ENCODE peak calls at places on chromosome 4, in nine cellular contexts. One of them, this sample, is unnamed.

GRCh38 chr4:39932776-39933402 is 44.8 kb downstream of the PDS5A start:
- DNase-seq in HCT116: no peak
- DNase-seq in SK-N-SH: no peak
- DNase-seq in GM23338: no peak
- DNase-seq in K562: no peak
- DNase-seq in A549: no peak
- DNase-seq in Panc1: no peak
- DNase-seq in GM12878: no peak
- DNase-seq in HepG2: no peak
- DNase-seq in this sample: no peak

GRCh38 chr4:81470456-81471327 is 1.0 kb downstream of the RASGEF1B start:
- DNase-seq in HCT116: no peak
- DNase-seq in HepG2: no peak
- DNase-seq in GM23338: peak
- DNase-seq in SK-N-SH: no peak
- DNase-seq in GM12878: no peak
- DNase-seq in K562: no peak
- DNase-seq in Panc1: no peak
- DNase-seq in A549: no peak
- DNase-seq in this sample: no peak

GRCh38 chr4:107391630-107392028 is 328.4 kb downstream of the PAPSS1 start:
- DNase-seq in HCT116: no peak
- DNase-seq in HepG2: no peak
- DNase-seq in Panc1: no peak
- DNase-seq in GM12878: no peak
- DNase-seq in GM23338: no peak
- DNase-seq in A549: no peak
- DNase-seq in SK-N-SH: no peak
- DNase-seq in K562: no peak
- DNase-seq in this sample: no peak

GRCh38 chr4:160286051-160286450 is 1183.2 kb downstream of the RAPGEF2 start:
- DNase-seq in SK-N-SH: no peak
- DNase-seq in A549: no peak
- DNase-seq in GM23338: no peak
- DNase-seq in HCT116: no peak
- DNase-seq in GM12878: no peak
- DNase-seq in Panc1: no peak
- DNase-seq in HepG2: no peak
- DNase-seq in K562: no peak
- DNase-seq in this sample: no peak

GRCh38 chr4:36337665-36338064 is 56.2 kb downstream of the DTHD1 start:
- DNase-seq in A549: no peak
- DNase-seq in SK-N-SH: no peak
- DNase-seq in HCT116: no peak
- DNase-seq in GM12878: no peak
- DNase-seq in HepG2: no peak
- DNase-seq in GM23338: no peak
- DNase-seq in Panc1: no peak
- DNase-seq in K562: no peak
- DNase-seq in this sample: no peak

GRCh38 chr4:139986621-139987510 is 167.1 kb downstream of the MAML3 start:
- DNase-seq in GM12878: no peak
- DNase-seq in SK-N-SH: peak
- DNase-seq in K562: no peak
- DNase-seq in A549: no peak
- DNase-seq in Panc1: no peak
- DNase-seq in GM23338: no peak
- DNase-seq in HCT116: no peak
- DNase-seq in HepG2: no peak
- DNase-seq in this sample: no peak

GRCh38 chr4:21529214-21529613 is 419.4 kb downstream of the KCNIP4 start:
- DNase-seq in K562: no peak
- DNase-seq in A549: no peak
- DNase-seq in SK-N-SH: no peak
- DNase-seq in HCT116: no peak
- DNase-seq in HepG2: no peak
- DNase-seq in GM12878: no peak
- DNase-seq in GM23338: no peak
- DNase-seq in Panc1: no peak
- DNase-seq in this sample: no peak

GRCh38 chr4:107858158-107858742 is 33.5 kb downstream of the SGMS2 start:
- DNase-seq in SK-N-SH: no peak
- DNase-seq in GM23338: peak
- DNase-seq in HCT116: no peak
- DNase-seq in HepG2: no peak
- DNase-seq in A549: no peak
- DNase-seq in Panc1: no peak
- DNase-seq in GM12878: no peak
- DNase-seq in K562: no peak
- DNase-seq in this sample: no peak

GRCh38 chr4:107814758-107815552 is 9.8 kb upstream of the SGMS2 start:
- DNase-seq in GM12878: no peak
- DNase-seq in SK-N-SH: no peak
- DNase-seq in HCT116: no peak
- DNase-seq in K562: no peak
- DNase-seq in HepG2: no peak
- DNase-seq in A549: no peak
- DNase-seq in GM23338: no peak
- DNase-seq in Panc1: no peak
- DNase-seq in this sample: peak

GRCh38 chr4:677431-678293 is 3.3 kb downstream of the MYL5 start:
- DNase-seq in SK-N-SH: no peak
- DNase-seq in HCT116: peak
- DNase-seq in Panc1: no peak
- DNase-seq in A549: no peak
- DNase-seq in GM23338: no peak
- DNase-seq in HepG2: peak
- DNase-seq in K562: no peak
- DNase-seq in GM12878: no peak
- DNase-seq in this sample: no peak

GRCh38 chr4:155307731-155308277 is 69.0 kb downstream of the MAP9 start:
- DNase-seq in HCT116: no peak
- DNase-seq in GM12878: no peak
- DNase-seq in A549: no peak
- DNase-seq in SK-N-SH: no peak
- DNase-seq in Panc1: no peak
- DNase-seq in GM23338: no peak
- DNase-seq in K562: no peak
- DNase-seq in HepG2: no peak
- DNase-seq in this sample: no peak

GRCh38 chr4:86921608-86922252 is 13.1 kb upstream of the AFF1 start:
- DNase-seq in HCT116: no peak
- DNase-seq in GM23338: no peak
- DNase-seq in SK-N-SH: no peak
- DNase-seq in Panc1: no peak
- DNase-seq in K562: no peak
- DNase-seq in HepG2: no peak
- DNase-seq in GM12878: no peak
- DNase-seq in A549: no peak
- DNase-seq in this sample: peak
- TF ChIP-seq REST in HCT116: no peak
- TF ChIP-seq REST in GM23338: no peak
- TF ChIP-seq REST in SK-N-SH: no peak
- TF ChIP-seq REST in Panc1: no peak
- TF ChIP-seq REST in K562: no peak
- TF ChIP-seq REST in HepG2: no peak
- TF ChIP-seq REST in GM12878: no peak
- TF ChIP-seq REST in A549: no peak
- TF ChIP-seq REST in this sample: no peak

DNA sequence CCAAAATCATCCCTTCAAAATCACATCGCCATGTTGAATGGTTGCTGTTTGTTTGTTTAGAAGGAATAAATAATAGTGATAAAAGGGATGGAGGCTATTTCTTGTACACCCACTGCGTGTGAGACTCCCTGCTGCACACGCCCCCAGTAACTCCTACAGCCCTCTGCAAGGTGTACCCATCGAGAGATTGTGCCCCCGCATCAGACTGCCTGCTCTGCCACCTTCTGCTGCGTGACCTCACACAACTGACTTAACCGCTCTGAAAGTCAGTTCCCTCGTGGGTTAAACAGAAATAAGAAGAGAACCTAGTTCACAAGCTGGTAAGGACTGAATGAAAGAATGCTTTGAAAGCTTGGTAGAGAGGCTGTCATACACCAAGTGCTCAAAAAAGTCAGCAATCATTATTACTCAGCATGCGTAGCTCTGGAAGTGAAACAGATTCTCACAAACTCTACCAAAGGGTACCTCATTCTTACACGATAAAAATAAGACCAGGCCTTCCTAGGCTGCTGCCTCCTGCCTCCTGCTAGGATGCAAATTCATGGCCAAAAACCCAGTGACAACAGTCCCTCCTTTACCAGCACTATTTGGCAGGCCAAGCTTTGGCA is 147.1 kb downstream of the CPEB2 start:
- DNase-seq in SK-N-SH: no peak
- DNase-seq in HepG2: no peak
- DNase-seq in GM12878: peak
- DNase-seq in HCT116: no peak
- DNase-seq in K562: no peak
- DNase-seq in A549: no peak
- DNase-seq in Panc1: no peak
- DNase-seq in GM23338: no peak
- DNase-seq in this sample: no peak
- TF ChIP-seq REST in SK-N-SH: no peak
- TF ChIP-seq REST in HepG2: no peak
- TF ChIP-seq REST in GM12878: no peak
- TF ChIP-seq REST in HCT116: no peak
- TF ChIP-seq REST in K562: no peak
- TF ChIP-seq REST in A549: no peak
- TF ChIP-seq REST in Panc1: no peak
- TF ChIP-seq REST in GM23338: no peak
- TF ChIP-seq REST in this sample: no peak

GRCh38 chr4:7372673-7373072 is 62.1 kb downstream of the PSAPL1 start:
- DNase-seq in GM12878: no peak
- DNase-seq in SK-N-SH: no peak
- DNase-seq in HCT116: no peak
- DNase-seq in Panc1: no peak
- DNase-seq in A549: no peak
- DNase-seq in HepG2: no peak
- DNase-seq in K562: no peak
- DNase-seq in GM23338: no peak
- DNase-seq in this sample: no peak

GRCh38 chr4:7369511-7369910 is 65.2 kb downstream of the PSAPL1 start:
- DNase-seq in A549: no peak
- DNase-seq in HCT116: no peak
- DNase-seq in GM23338: no peak
- DNase-seq in HepG2: no peak
- DNase-seq in SK-N-SH: no peak
- DNase-seq in GM12878: no peak
- DNase-seq in Panc1: no peak
- DNase-seq in K562: no peak
- DNase-seq in this sample: no peak

GRCh38 chr4:7368296-7368695 is 66.4 kb downstream of the PSAPL1 start:
- DNase-seq in K562: no peak
- DNase-seq in HepG2: no peak
- DNase-seq in Panc1: no peak
- DNase-seq in A549: no peak
- DNase-seq in SK-N-SH: no peak
- DNase-seq in GM23338: no peak
- DNase-seq in GM12878: no peak
- DNase-seq in HCT116: no peak
- DNase-seq in this sample: no peak

GRCh38 chr4:7370038-7370437 is 64.7 kb downstream of the PSAPL1 start:
- DNase-seq in HCT116: no peak
- DNase-seq in HepG2: no peak
- DNase-seq in GM23338: no peak
- DNase-seq in SK-N-SH: no peak
- DNase-seq in A549: no peak
- DNase-seq in Panc1: no peak
- DNase-seq in K562: no peak
- DNase-seq in GM12878: no peak
- DNase-seq in this sample: no peak

DNA sequence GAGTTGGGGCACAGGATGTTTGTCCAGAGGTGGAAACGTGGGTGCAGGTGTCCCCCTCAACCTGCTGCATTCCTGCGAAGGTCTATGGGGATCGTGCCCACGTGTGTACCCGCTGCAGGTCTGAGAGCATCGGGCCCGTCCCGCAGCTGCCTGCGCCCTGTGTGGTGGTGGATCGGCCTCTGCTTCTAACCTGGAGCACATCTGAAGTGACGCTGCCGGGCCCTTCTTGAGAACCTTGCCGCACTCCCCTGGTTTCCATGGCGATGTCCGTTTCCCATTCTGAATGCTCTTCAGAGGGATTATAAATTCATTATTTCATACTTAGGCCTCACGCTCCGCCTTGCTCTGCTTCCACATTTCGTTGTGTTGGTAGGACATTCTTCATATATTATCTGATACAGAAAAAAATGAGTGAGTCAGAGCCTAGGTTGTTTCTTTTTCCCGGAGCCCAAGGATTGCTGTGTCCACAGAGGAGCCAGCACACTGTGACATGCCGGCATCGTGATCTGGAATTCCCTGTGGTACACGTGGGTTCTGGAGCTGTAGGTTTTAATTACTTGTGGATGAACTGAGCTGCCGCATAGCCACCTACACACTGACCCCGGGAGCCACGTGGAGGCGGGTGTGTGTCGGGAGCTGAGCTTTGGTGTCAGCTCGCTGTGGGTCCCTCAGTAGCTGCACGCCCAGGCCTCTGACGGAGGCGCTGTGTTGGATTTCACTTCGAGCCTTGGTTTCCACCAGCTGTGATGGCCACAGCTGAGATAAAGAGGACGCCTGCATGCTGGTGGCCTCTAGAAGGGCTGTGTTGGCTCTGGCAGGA is 63.4 kb downstream of the PSAPL1 start:
- DNase-seq in Panc1: no peak
- DNase-seq in HCT116: no peak
- DNase-seq in K562: no peak
- DNase-seq in GM23338: peak
- DNase-seq in GM12878: no peak
- DNase-seq in SK-N-SH: no peak
- DNase-seq in A549: no peak
- DNase-seq in HepG2: no peak
- DNase-seq in this sample: no peak
- TF ChIP-seq REST in Panc1: no peak
- TF ChIP-seq REST in HCT116: no peak
- TF ChIP-seq REST in K562: no peak
- TF ChIP-seq REST in GM23338: no peak
- TF ChIP-seq REST in GM12878: no peak
- TF ChIP-seq REST in SK-N-SH: no peak
- TF ChIP-seq REST in A549: no peak
- TF ChIP-seq REST in HepG2: no peak
- TF ChIP-seq REST in this sample: no peak

DNA sequence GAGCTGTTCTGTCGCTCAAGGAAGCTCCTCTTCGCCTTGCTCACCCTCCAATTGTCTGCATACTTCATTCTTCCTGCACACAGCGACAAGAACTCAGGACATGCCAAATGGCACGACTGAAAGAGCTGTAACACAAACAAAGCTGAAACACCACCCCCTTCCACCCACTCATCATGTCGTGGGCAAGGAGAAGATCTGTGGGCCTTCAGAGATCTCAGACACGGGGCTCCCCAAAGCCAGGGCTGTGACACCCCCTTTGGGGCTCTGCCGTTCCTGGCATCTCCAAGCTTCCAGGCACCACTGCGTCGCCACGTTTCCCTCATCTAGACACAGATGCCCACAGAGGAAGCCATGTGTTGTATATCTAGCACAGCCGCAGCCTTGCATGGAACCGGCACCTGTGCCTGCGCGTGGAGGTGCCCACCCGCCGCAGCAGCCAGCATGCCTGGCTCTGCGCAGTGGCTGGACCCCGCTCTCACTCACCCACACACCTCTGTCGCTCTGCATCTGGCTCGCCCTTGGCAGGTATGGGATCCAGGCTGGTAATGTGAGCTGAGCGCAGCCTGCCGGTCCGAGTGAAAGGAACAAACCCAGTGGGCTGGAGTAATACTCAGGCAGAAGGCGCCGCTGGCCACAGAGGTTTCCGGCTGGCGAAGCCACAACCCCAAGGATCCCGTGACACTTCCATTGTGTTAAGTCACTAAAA is 676.4 kb upstream of the INTU start:
- DNase-seq in K562: peak
- DNase-seq in Panc1: no peak
- DNase-seq in SK-N-SH: no peak
- DNase-seq in A549: no peak
- DNase-seq in GM23338: no peak
- DNase-seq in HepG2: no peak
- DNase-seq in GM12878: no peak
- DNase-seq in HCT116: no peak
- DNase-seq in this sample: no peak
- TF ChIP-seq REST in K562: no peak
- TF ChIP-seq REST in Panc1: no peak
- TF ChIP-seq REST in SK-N-SH: no peak
- TF ChIP-seq REST in A549: no peak
- TF ChIP-seq REST in GM23338: no peak
- TF ChIP-seq REST in HepG2: no peak
- TF ChIP-seq REST in GM12878: no peak
- TF ChIP-seq REST in HCT116: no peak
- TF ChIP-seq REST in this sample: no peak